ENCODE peak calls at places on chromosomes 4 and X, in ten cellular contexts. M is mesendoderm; D is ascending aorta; T is natural killer cell; E is NCI-H2171 treated with DMSO at 0.1 percent for 48 hours; K is C1 segment of cervical spinal cord; P is DND-41; S is HS-27A; V is heart left ventricle; Y is activated CD8-positive, alpha-beta memory T cell treated with anti-CD3 and anti-CD28 coated beads, Interleukin-2, amount 10 ng/mL, durations not matched to agents 7 days and 5 days. H is an unnamed sample.

GRCh38 chrX:357693-358471 is 28.8 kb downstream of the PPP2R3B start:
- DNase-seq in M (peak), D (no peak), T (no peak), E (no peak), K (no peak), P (peak), S (no peak), V (no peak), Y (peak), H (peak)

GRCh38 chr4:140330311-140330900 is 43.0 kb upstream of the SCOC start:
- DNase-seq in M (peak), D (no peak), T (no peak), E (no peak), K (no peak), P (no peak), S (no peak), V (no peak), Y (no peak), H (no peak)

GRCh38 chrX:15714529-15714928 is 23.5 kb upstream of the CA5B start:
- DNase-seq in M (no peak), D (no peak), T (no peak), E (peak), K (no peak), P (no peak), S (no peak), V (peak), Y (no peak), H (no peak)

GRCh38 chr4:169859366-169860216 is 101.8 kb upstream of the HPF1 start:
- DNase-seq in M (peak), D (no peak), T (no peak), E (no peak), K (no peak), P (no peak), S (no peak), V (no peak), Y (no peak), H (no peak)

GRCh38 chr4:158016511-158016910 is 156.3 kb downstream of the GASK1B start:
- DNase-seq in M (no peak), D (no peak), T (no peak), E (no peak), K (no peak), P (no peak), S (no peak), V (no peak), Y (no peak), H (peak)

GRCh38 chr4:37562592-37562991 is 123.6 kb downstream of the RELL1 start:
- DNase-seq in M (no peak), D (no peak), T (no peak), E (no peak), K (no peak), P (no peak), S (no peak), V (no peak), Y (no peak), H (peak)

GRCh38 chr4:41763741-41764140 is 15.2 kb upstream of the PHOX2B start:
- DNase-seq in M (no peak), D (no peak), T (no peak), E (no peak), K (no peak), P (no peak), S (no peak), V (no peak), Y (no peak), H (no peak)

GRCh38 chrX:19721726-19722370 is 165.6 kb downstream of the SH3KBP1 start:
- DNase-seq in M (no peak), D (no peak), T (no peak), E (no peak), K (no peak), P (no peak), S (no peak), V (no peak), Y (no peak), H (peak)

GRCh38 chr4:108118505-108118904 is 50.2 kb downstream of the LEF1 start:
- DNase-seq in M (peak), D (no peak), T (no peak), E (no peak), K (no peak), P (no peak), S (no peak), V (no peak), Y (peak), H (no peak)

GRCh38 chr4:15500721-15501120 is 31.0 kb downstream of the CC2D2A start:
- DNase-seq in M (no peak), D (no peak), T (no peak), E (no peak), K (no peak), P (no peak), S (no peak), V (no peak), Y (no peak), H (no peak)

GRCh38 chrX:6904178-6904577 is 243.3 kb upstream of the STS start:
- DNase-seq in M (no peak), D (no peak), T (no peak), E (no peak), K (no peak), P (peak), S (no peak), V (no peak), Y (no peak), H (no peak)

GRCh38 chr4:112857461-112857860 is 192.0 kb upstream of the ANK2 start:
- DNase-seq in M (peak), D (peak), T (no peak), E (no peak), K (no peak), P (no peak), S (peak), V (no peak), Y (no peak), H (peak)